ENCODE peak calls at places on chromosomes 2 and 18, in ten cellular contexts. Y is ovary; R is tibial nerve; K is HFF-Myc; I is GM12865; J is uterus; X is CD8-positive, alpha-beta T cell; P is PC-9; M is epithelial cell of esophagus; O is fibroblast of lung. F is an unnamed sample.

GRCh38 chr2:30026091-30027055 is 105.0 kb upstream of the ALK start:
- DNase-seq in R (peak), X (no peak), P (peak), I (peak), J (no peak), M (peak), K (no peak), Y (peak), O (peak), F (peak)

GRCh38 chr18:76476665-76477561 is 18.1 kb downstream of the ZNF516 start:
- DNase-seq in Y (no peak), O (peak), R (no peak), M (peak), I (peak), K (peak), J (no peak), X (no peak), P (peak), F (no peak)

GRCh38 chr2:22817197-22817596 is 567.8 kb upstream of the KLHL29 start:
- DNase-seq in O (no peak), X (no peak), I (no peak), K (no peak), R (no peak), P (peak), Y (no peak), M (peak), J (no peak), F (no peak)

GRCh38 chr18:5311273-5312009 is 15.9 kb upstream of the ZBTB14 start:
- DNase-seq in M (no peak), X (no peak), Y (no peak), K (no peak), J (no peak), P (no peak), O (peak), R (no peak), I (no peak), F (no peak)

GRCh38 chr18:47036298-47036874 is 965 bp upstream of the ELOA2 start:
- DNase-seq in X (no peak), O (peak), J (no peak), K (peak), M (peak), Y (no peak), R (no peak), P (no peak), I (peak), F (no peak)

GRCh38 chr2:68746408-68746807 is 11.8 kb downstream of the ARHGAP25 start:
- DNase-seq in K (no peak), X (no peak), R (no peak), I (no peak), M (no peak), O (no peak), J (no peak), Y (no peak), P (no peak), F (no peak)

GRCh38 chr2:218569661-218570500 is 1.2 kb downstream of the CNOT9 start:
- DNase-seq in P (peak), R (no peak), M (peak), Y (no peak), I (peak), J (no peak), X (no peak), K (no peak), O (peak), F (no peak)

GRCh38 chr2:12717191-12717987 is 653 bp downstream of the TRIB2 start:
- DNase-seq in J (peak), O (peak), R (no peak), X (peak), P (peak), K (no peak), Y (peak), I (peak), M (peak), F (no peak)

GRCh38 chr2:240350006-240350355 is 85.5 kb upstream of the GPC1 start:
- DNase-seq in I (no peak), P (no peak), J (no peak), O (no peak), K (no peak), M (no peak), X (no peak), R (no peak), Y (peak), F (no peak)

GRCh38 chr2:74188018-74188601 is 9.4 kb upstream of the MOB1A start:
- DNase-seq in M (peak), K (peak), Y (no peak), I (no peak), P (peak), J (no peak), R (no peak), X (no peak), O (peak), F (no peak)

GRCh38 chr2:43407826-43408783 is 181.7 kb upstream of the ZFP36L2 start:
- DNase-seq in K (no peak), Y (no peak), P (no peak), O (peak), M (no peak), R (no peak), J (no peak), I (peak), X (no peak), F (no peak)

GRCh38 chr2:102439065-102439695 is 16.2 kb downstream of the IL18RAP start:
- DNase-seq in Y (no peak), X (no peak), R (no peak), O (peak), M (peak), J (no peak), P (no peak), I (no peak), K (no peak), F (no peak)

GRCh38 chr2:121254748-121255147 is 30.3 kb downstream of the TFCP2L1 start:
- DNase-seq in P (no peak), I (no peak), X (no peak), M (no peak), K (no peak), R (no peak), O (no peak), J (no peak), Y (no peak), F (no peak)

GRCh38 chr2:153230977-153231376 is 247.6 kb downstream of the RPRM start:
- DNase-seq in K (no peak), M (peak), R (no peak), I (no peak), O (no peak), X (no peak), Y (no peak), J (no peak), P (no peak), F (no peak)

GRCh38 chr18:24014986-24015896 is 687 bp downstream of the TTC39C start:
- DNase-seq in Y (peak), R (peak), O (peak), J (peak), K (no peak), I (peak), P (peak), M (peak), X (no peak), F (no peak)

GRCh38 chr2:675982-676646 is 1.1 kb downstream of the TMEM18 start:
- DNase-seq in O (peak), K (peak), R (peak), P (peak), J (peak), X (no peak), I (peak), Y (peak), M (peak), F (peak)

GRCh38 chr2:237440819-237441281 is 26.9 kb upstream of the COL6A3 start:
- DNase-seq in J (no peak), Y (no peak), R (no peak), P (no peak), I (peak), K (no peak), X (no peak), M (no peak), O (peak), F (no peak)

GRCh38 chr2:2520396-2520795 is 189.3 kb upstream of the MYT1L start:
- DNase-seq in I (no peak), X (no peak), Y (no peak), P (no peak), K (no peak), O (no peak), J (no peak), M (no peak), R (no peak), F (no peak)

GRCh38 chr18:79797518-79798345 is at the start of gene KCNG2:
- DNase-seq in K (no peak), Y (no peak), R (no peak), O (peak), P (peak), I (peak), M (peak), J (no peak), X (no peak), F (peak)

GRCh38 chr2:40358783-40359182 is 93.1 kb downstream of the SLC8A1 start:
- DNase-seq in P (no peak), Y (no peak), J (no peak), M (peak), O (no peak), K (no peak), R (no peak), X (no peak), I (no peak), F (no peak)

GRCh38 chr2:10774394-10774793 is 38.2 kb downstream of the PDIA6 start:
- DNase-seq in K (no peak), M (no peak), P (peak), J (no peak), O (no peak), Y (no peak), I (no peak), X (no peak), R (no peak), F (no peak)

GRCh38 chr2:217902281-217903141 is 100.3 kb downstream of the TNS1 start:
- DNase-seq in I (no peak), Y (peak), O (peak), M (peak), X (no peak), P (no peak), K (no peak), J (peak), R (peak), F (no peak)

GRCh38 chr2:164992818-164993217 is 37.5 kb upstream of the SLC38A11 start:
- DNase-seq in P (peak), O (peak), K (peak), R (peak), X (no peak), Y (no peak), J (peak), M (peak), I (peak), F (no peak)

GRCh38 chr18:11366410-11366809 is 217.0 kb upstream of the PIEZO2 start:
- DNase-seq in I (peak), O (peak), J (no peak), P (no peak), K (peak), R (no peak), M (no peak), X (no peak), Y (no peak), F (no peak)

GRCh38 chr2:234135750-234136221 is 85.3 kb downstream of the SPP2 start:
- DNase-seq in I (peak), X (peak), J (no peak), M (peak), Y (no peak), P (peak), O (peak), K (peak), R (peak), F (peak)

GRCh38 chr2:97662895-97663625 is 784 bp downstream of the ACTR1B start:
- DNase-seq in Y (peak), X (peak), R (peak), J (peak), I (peak), P (peak), M (peak), O (peak), K (peak), F (no peak)

GRCh38 chr2:152222975-152223638 is 47.5 kb upstream of the STAM2 start:
- DNase-seq in R (peak), J (peak), X (no peak), I (peak), Y (peak), M (peak), P (no peak), O (peak), K (peak), F (no peak)

GRCh38 chr2:29700560-29700959 is 220.8 kb downstream of the ALK start:
- DNase-seq in X (no peak), M (peak), P (no peak), I (no peak), K (no peak), O (no peak), J (no peak), Y (no peak), R (no peak), F (no peak)

GRCh38 chr2:233409286-233409991 is 55.1 kb downstream of the DGKD start:
- DNase-seq in O (no peak), M (no peak), P (no peak), K (no peak), R (no peak), X (no peak), Y (no peak), J (no peak), I (no peak), F (no peak)

GRCh38 chr2:28737655-28738054 is 14.0 kb upstream of the PPP1CB start:
- DNase-seq in P (no peak), K (no peak), Y (no peak), I (no peak), R (no peak), X (no peak), J (no peak), M (no peak), O (no peak), F (no peak)

GRCh38 chr2:400988-401679 is 113.2 kb upstream of the ALKAL2 start:
- DNase-seq in J (no peak), K (no peak), P (no peak), X (no peak), M (no peak), O (no peak), I (no peak), Y (no peak), R (no peak), F (no peak)

GRCh38 chr2:146239392-146240135 is 1605.3 kb upstream of the ACVR2A start:
- DNase-seq in Y (no peak), X (no peak), P (no peak), J (no peak), O (peak), K (no peak), M (no peak), I (no peak), R (no peak), F (no peak)

GRCh38 chr2:120720176-120720575 is 15.5 kb upstream of the GLI2 start:
- DNase-seq in P (no peak), J (no peak), I (no peak), O (no peak), R (no peak), Y (peak), K (no peak), X (no peak), M (no peak), F (no peak)

GRCh38 chr2:201730651-201731280 is 32.3 kb upstream of the MPP4 start:
- DNase-seq in M (no peak), P (no peak), X (no peak), K (no peak), O (no peak), J (no peak), Y (no peak), I (no peak), R (no peak), F (no peak)

GRCh38 chr2:60029248-60029883 is 524.1 kb downstream of the BCL11A start:
- DNase-seq in J (no peak), R (no peak), Y (no peak), K (no peak), O (no peak), X (no peak), I (no peak), M (no peak), P (no peak), F (no peak)

GRCh38 chr2:38129987-38130386 is 54.0 kb upstream of the CYP1B1 start:
- DNase-seq in O (peak), I (no peak), R (no peak), X (no peak), J (no peak), K (no peak), Y (no peak), P (no peak), M (no peak), F (no peak)

GRCh38 chr2:218281449-218281848 is 10.9 kb downstream of the TMBIM1 start:
- DNase-seq in I (no peak), R (no peak), O (peak), P (peak), X (no peak), K (no peak), J (no peak), Y (no peak), M (peak), F (no peak)

GRCh38 chr2:238143239-238143951 is 4.9 kb downstream of the KLHL30 start:
- DNase-seq in O (peak), X (no peak), I (no peak), K (no peak), R (no peak), Y (no peak), M (peak), J (no peak), P (peak), F (no peak)

GRCh38 chr2:197875736-197876135 is 71.3 kb downstream of the PLCL1 start:
- DNase-seq in M (no peak), J (no peak), P (no peak), K (no peak), Y (no peak), R (no peak), I (no peak), X (no peak), O (no peak), F (no peak)

GRCh38 chr2:197876524-197876923 is 72.1 kb downstream of the PLCL1 start:
- DNase-seq in M (no peak), I (no peak), J (no peak), P (no peak), R (no peak), X (no peak), O (no peak), K (no peak), Y (no peak), F (no peak)

GRCh38 chr2:197870137-197870536 is 65.7 kb downstream of the PLCL1 start:
- DNase-seq in M (no peak), J (no peak), X (no peak), K (no peak), I (no peak), R (no peak), O (no peak), P (no peak), Y (no peak), F (no peak)

GRCh38 chr2:197871780-197872456 is 67.5 kb downstream of the PLCL1 start:
- DNase-seq in O (no peak), I (no peak), K (no peak), P (no peak), R (no peak), X (no peak), M (no peak), J (no peak), Y (no peak), F (no peak)

DNA sequence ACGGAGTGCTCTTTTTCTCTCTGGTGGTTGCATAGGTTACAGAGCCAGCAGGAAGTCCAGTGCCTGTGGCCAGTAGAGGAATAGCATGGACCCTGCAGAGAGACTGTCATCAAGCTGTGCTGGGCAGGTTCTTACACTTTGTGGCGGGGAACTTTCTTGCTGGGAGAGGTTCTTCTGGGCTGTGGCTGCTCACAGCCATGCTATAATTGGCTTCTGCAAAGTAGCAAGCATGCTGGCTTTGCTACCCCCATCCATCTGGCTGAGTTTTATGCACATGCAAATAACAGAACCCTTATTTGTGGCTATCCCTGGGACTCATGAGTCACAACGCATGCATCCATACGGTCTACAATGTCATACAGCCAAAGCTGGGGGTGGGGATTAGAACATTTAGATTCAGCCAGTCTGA is 68.9 kb downstream of the PLCL1 start:
- DNase-seq in R (no peak), K (peak), Y (no peak), J (no peak), P (no peak), M (peak), I (no peak), O (peak), X (no peak), F (no peak)
- TF ChIP-seq CTCF in R (no peak), K (no peak), Y (no peak), J (no peak), P (no peak), M (no peak), I (no peak), O (no peak), X (no peak), F (no peak)

DNA sequence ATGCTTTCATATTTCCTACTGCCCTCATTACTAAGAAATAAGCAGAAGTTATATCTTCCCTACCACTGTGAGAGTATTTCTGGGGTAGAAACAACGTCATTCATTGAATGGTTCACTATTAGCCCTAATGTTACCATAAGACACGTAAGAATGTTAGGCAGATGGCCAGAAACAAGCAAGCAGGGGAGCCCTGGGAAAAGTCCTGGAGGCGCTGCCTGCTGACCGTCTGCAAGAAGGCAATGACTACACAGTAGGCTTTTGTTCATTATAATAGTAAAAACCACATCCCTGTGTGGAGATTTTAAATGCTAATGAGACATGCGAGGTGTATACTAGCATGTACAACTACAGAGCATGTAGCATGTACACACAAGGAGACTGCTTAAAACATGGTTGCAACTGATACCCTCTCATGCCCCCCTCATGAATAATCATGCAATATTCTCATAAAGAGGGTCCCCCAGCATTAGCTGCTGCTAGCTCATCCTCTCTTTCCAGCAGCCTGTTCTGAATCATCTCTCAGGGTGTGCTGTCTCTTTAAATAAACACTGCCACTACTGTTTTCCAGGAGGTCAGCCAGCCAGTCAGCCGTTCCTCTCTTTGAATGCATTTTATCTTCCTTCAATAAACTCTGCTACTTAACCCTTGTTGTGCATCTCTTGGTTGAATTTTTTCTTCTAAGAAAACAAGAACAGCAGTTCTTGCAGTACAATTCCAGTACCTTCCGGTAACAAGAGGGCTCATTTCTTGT is 23.6 kb downstream of the SUCLG1 start:
- DNase-seq in X (no peak), K (no peak), R (no peak), Y (no peak), M (no peak), P (no peak), O (peak), I (no peak), J (no peak), F (no peak)
- TF ChIP-seq CTCF in X (no peak), K (no peak), R (no peak), Y (no peak), M (no peak), P (no peak), O (no peak), I (no peak), J (no peak), F (no peak)

DNA sequence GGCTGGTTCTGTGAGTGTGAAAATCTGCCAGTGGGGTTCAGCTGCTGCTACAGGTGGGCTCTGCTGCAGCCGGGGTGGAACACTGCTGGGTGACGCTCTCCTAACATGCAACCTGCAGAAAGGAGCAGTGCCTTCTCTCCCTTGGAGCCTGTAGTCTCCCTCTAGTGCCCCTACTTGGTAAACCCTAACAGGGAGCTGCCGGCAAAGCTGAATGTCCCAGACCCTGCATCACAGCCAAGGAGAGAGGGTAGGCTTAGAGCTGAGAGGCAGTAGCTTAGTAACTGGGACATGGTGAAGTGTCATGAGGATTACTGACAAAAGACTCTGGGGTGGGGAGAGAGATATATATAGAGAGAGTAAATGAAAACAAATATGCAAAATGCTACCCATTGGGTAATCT is 9.8 kb downstream of the NCAPH start:
- DNase-seq in R (no peak), O (no peak), I (no peak), M (peak), J (no peak), X (no peak), P (no peak), Y (no peak), K (no peak), F (no peak)
- TF ChIP-seq CTCF in R (no peak), O (peak), I (no peak), M (peak), J (no peak), X (peak), P (peak), Y (no peak), K (no peak), F (no peak)

GRCh38 chr2:142796161-142796560 is 81.3 kb upstream of the KYNU start:
- DNase-seq in O (peak), X (no peak), M (no peak), Y (no peak), K (no peak), P (no peak), R (no peak), J (no peak), I (no peak), F (no peak)
- TF ChIP-seq CTCF in O (no peak), X (no peak), M (no peak), Y (no peak), K (no peak), P (no peak), R (no peak), J (no peak), I (no peak), F (no peak)

F was measured in D721Med.